ENCODE peak calls at places on chromosomes 5 and 9, in five cellular contexts. One of them, this sample, is unnamed. For H3K36me3, the result is how much of the 10 kb centered on the place peaks cover.

GRCh38 chr5:157740211-157740610 is 3.3 kb upstream of the LSM11 start:
- DNase-seq in CD8-positive, alpha-beta memory T cell: no peak
- DNase-seq in mesenchymal stem cell: peak
- DNase-seq in BJ: no peak
- DNase-seq in DND-41: no peak
- DNase-seq in this sample: no peak

GRCh38 chr5:133749331-133749985 is 137.1 kb upstream of the FSTL4 start:
- DNase-seq in BJ: no peak
- DNase-seq in CD8-positive, alpha-beta memory T cell: no peak
- DNase-seq in mesenchymal stem cell: no peak
- DNase-seq in DND-41: no peak
- DNase-seq in this sample: no peak

GRCh38 chr9:976258-976804 is at the start of gene DMRT3:
- DNase-seq in mesenchymal stem cell: no peak
- DNase-seq in DND-41: no peak
- DNase-seq in CD8-positive, alpha-beta memory T cell: no peak
- DNase-seq in BJ: no peak
- DNase-seq in this sample: no peak

GRCh38 chr9:115913666-115914065 is 239.9 kb upstream of the PAPPA start:
- DNase-seq in mesenchymal stem cell: peak
- DNase-seq in CD8-positive, alpha-beta memory T cell: no peak
- DNase-seq in DND-41: no peak
- DNase-seq in BJ: no peak
- DNase-seq in this sample: no peak

GRCh38 chr5:33379757-33380156 is 61.0 kb upstream of the TARS1 start:
- DNase-seq in mesenchymal stem cell: peak
- DNase-seq in DND-41: no peak
- DNase-seq in CD8-positive, alpha-beta memory T cell: no peak
- DNase-seq in BJ: no peak
- DNase-seq in this sample: no peak

GRCh38 chr5:93899026-93899600 is 157.7 kb upstream of the POU5F2 start:
- DNase-seq in CD8-positive, alpha-beta memory T cell: no peak
- DNase-seq in DND-41: no peak
- DNase-seq in BJ: no peak
- DNase-seq in mesenchymal stem cell: no peak
- DNase-seq in this sample: no peak

GRCh38 chr9:73146113-73146815 is 5.4 kb upstream of the ANXA1 start:
- DNase-seq in CD8-positive, alpha-beta memory T cell: no peak
- DNase-seq in DND-41: no peak
- DNase-seq in mesenchymal stem cell: no peak
- DNase-seq in BJ: no peak
- DNase-seq in this sample: no peak

GRCh38 chr5:133995903-133996563 is 8.7 kb downstream of the VDAC1 start:
- DNase-seq in mesenchymal stem cell: no peak
- DNase-seq in BJ: no peak
- DNase-seq in CD8-positive, alpha-beta memory T cell: no peak
- DNase-seq in DND-41: no peak
- DNase-seq in this sample: no peak

GRCh38 chr5:8840237-8840636 is 705.6 kb downstream of the SEMA5A start:
- DNase-seq in DND-41: no peak
- DNase-seq in mesenchymal stem cell: no peak
- DNase-seq in CD8-positive, alpha-beta memory T cell: no peak
- DNase-seq in BJ: no peak
- DNase-seq in this sample: no peak

GRCh38 chr5:172002840-172003512 is 3.5 kb downstream of the FBXW11 start:
- DNase-seq in CD8-positive, alpha-beta memory T cell: no peak
- DNase-seq in DND-41: no peak
- DNase-seq in mesenchymal stem cell: no peak
- DNase-seq in BJ: no peak
- DNase-seq in this sample: no peak

GRCh38 chr9:112554516-112554915 is 67.9 kb downstream of the KIAA1958 start:
- DNase-seq in DND-41: no peak
- DNase-seq in CD8-positive, alpha-beta memory T cell: no peak
- DNase-seq in mesenchymal stem cell: peak
- DNase-seq in BJ: no peak
- DNase-seq in this sample: no peak

GRCh38 chr5:77087484-77088291 is 603 bp upstream of the ZBED3 start:
- DNase-seq in mesenchymal stem cell: no peak
- DNase-seq in CD8-positive, alpha-beta memory T cell: no peak
- DNase-seq in DND-41: peak
- DNase-seq in BJ: no peak
- DNase-seq in this sample: no peak

GRCh38 chr9:35042081-35042604 is 30.3 kb downstream of the VCP start:
- DNase-seq in DND-41: no peak
- DNase-seq in BJ: no peak
- DNase-seq in mesenchymal stem cell: peak
- DNase-seq in CD8-positive, alpha-beta memory T cell: no peak
- DNase-seq in this sample: no peak

GRCh38 chr9:26131891-26132290 is 453.6 kb upstream of the TUSC1 start:
- DNase-seq in BJ: no peak
- DNase-seq in CD8-positive, alpha-beta memory T cell: no peak
- DNase-seq in DND-41: no peak
- DNase-seq in mesenchymal stem cell: peak
- DNase-seq in this sample: no peak

GRCh38 chr9:101176384-101176783 is 147.9 kb downstream of the PLPPR1 start:
- DNase-seq in DND-41: no peak
- DNase-seq in mesenchymal stem cell: no peak
- DNase-seq in BJ: no peak
- DNase-seq in CD8-positive, alpha-beta memory T cell: no peak
- DNase-seq in this sample: no peak

GRCh38 chr9:68493953-68494541 is 46.6 kb downstream of the TMEM252 start:
- DNase-seq in DND-41: no peak
- DNase-seq in BJ: no peak
- DNase-seq in CD8-positive, alpha-beta memory T cell: no peak
- DNase-seq in mesenchymal stem cell: peak
- DNase-seq in this sample: no peak

GRCh38 chr5:170393235-170393634 is 4.1 kb upstream of the KCNMB1 start:
- DNase-seq in mesenchymal stem cell: peak
- DNase-seq in CD8-positive, alpha-beta memory T cell: no peak
- DNase-seq in BJ: no peak
- DNase-seq in DND-41: no peak
- DNase-seq in this sample: peak

GRCh38 chr5:177527595-177527994 is 10.8 kb upstream of the DDX41 start:
- DNase-seq in mesenchymal stem cell: no peak
- DNase-seq in BJ: no peak
- DNase-seq in DND-41: no peak
- DNase-seq in CD8-positive, alpha-beta memory T cell: peak
- DNase-seq in this sample: no peak

GRCh38 chr5:146447734-146448380 is 724 bp downstream of the TCERG1 start:
- DNase-seq in mesenchymal stem cell: peak
- DNase-seq in CD8-positive, alpha-beta memory T cell: no peak
- DNase-seq in DND-41: peak
- DNase-seq in BJ: no peak
- DNase-seq in this sample: peak

GRCh38 chr5:6636293-6636692 is 3.1 kb downstream of the SRD5A1 start:
- DNase-seq in CD8-positive, alpha-beta memory T cell: no peak
- DNase-seq in mesenchymal stem cell: no peak
- DNase-seq in BJ: no peak
- DNase-seq in DND-41: no peak
- DNase-seq in this sample: no peak

GRCh38 chr5:33929925-33930690 is 6.1 kb upstream of the RXFP3 start:
- DNase-seq in BJ: peak
- DNase-seq in CD8-positive, alpha-beta memory T cell: no peak
- DNase-seq in mesenchymal stem cell: no peak
- DNase-seq in DND-41: no peak
- DNase-seq in this sample: no peak

GRCh38 chr5:14829396-14829795 is 42.2 kb downstream of the ANKH start:
- DNase-seq in DND-41: no peak
- DNase-seq in BJ: no peak
- DNase-seq in CD8-positive, alpha-beta memory T cell: no peak
- DNase-seq in mesenchymal stem cell: no peak
- DNase-seq in this sample: no peak

GRCh38 chr5:76081811-76082783 is 1.1 kb upstream of the SV2C start:
- DNase-seq in BJ: no peak
- DNase-seq in mesenchymal stem cell: no peak
- DNase-seq in CD8-positive, alpha-beta memory T cell: no peak
- DNase-seq in DND-41: no peak
- DNase-seq in this sample: no peak

GRCh38 chr5:88770290-88771257 is 112.4 kb downstream of the MEF2C start:
- DNase-seq in BJ: no peak
- DNase-seq in DND-41: no peak
- DNase-seq in CD8-positive, alpha-beta memory T cell: no peak
- DNase-seq in mesenchymal stem cell: no peak
- DNase-seq in this sample: no peak

GRCh38 chr5:22465177-22465576 is 388.0 kb downstream of the CDH12 start:
- DNase-seq in mesenchymal stem cell: no peak
- DNase-seq in DND-41: no peak
- DNase-seq in CD8-positive, alpha-beta memory T cell: no peak
- DNase-seq in BJ: no peak
- DNase-seq in this sample: no peak
- H3K36me3 ChIP-seq in mesenchymal stem cell: under half
- H3K36me3 ChIP-seq in DND-41: under half
- H3K36me3 ChIP-seq in CD8-positive, alpha-beta memory T cell: under half
- H3K36me3 ChIP-seq in BJ: under half
- H3K36me3 ChIP-seq in this sample: under half

GRCh38 chr9:92663126-92663525 is 6.8 kb downstream of the IPPK start:
- DNase-seq in mesenchymal stem cell: no peak
- DNase-seq in DND-41: no peak
- DNase-seq in CD8-positive, alpha-beta memory T cell: no peak
- DNase-seq in BJ: no peak
- DNase-seq in this sample: no peak
- H3K36me3 ChIP-seq in mesenchymal stem cell: under half
- H3K36me3 ChIP-seq in DND-41: under half
- H3K36me3 ChIP-seq in CD8-positive, alpha-beta memory T cell: under half
- H3K36me3 ChIP-seq in BJ: under half
- H3K36me3 ChIP-seq in this sample: under half

GRCh38 chr5:150034677-150035076 is 34.1 kb downstream of the HMGXB3 start:
- DNase-seq in BJ: peak
- DNase-seq in CD8-positive, alpha-beta memory T cell: no peak
- DNase-seq in mesenchymal stem cell: peak
- DNase-seq in DND-41: no peak
- DNase-seq in this sample: no peak

GRCh38 chr5:150036513-150036912 is 36.0 kb downstream of the HMGXB3 start:
- DNase-seq in BJ: peak
- DNase-seq in DND-41: no peak
- DNase-seq in CD8-positive, alpha-beta memory T cell: no peak
- DNase-seq in mesenchymal stem cell: peak
- DNase-seq in this sample: no peak

GRCh38 chr5:150038547-150038946 is 38.0 kb downstream of the HMGXB3 start:
- DNase-seq in mesenchymal stem cell: no peak
- DNase-seq in CD8-positive, alpha-beta memory T cell: no peak
- DNase-seq in BJ: no peak
- DNase-seq in DND-41: no peak
- DNase-seq in this sample: no peak

GRCh38 chr5:150033334-150033733 is 32.8 kb downstream of the HMGXB3 start:
- DNase-seq in DND-41: no peak
- DNase-seq in mesenchymal stem cell: no peak
- DNase-seq in CD8-positive, alpha-beta memory T cell: no peak
- DNase-seq in BJ: no peak
- DNase-seq in this sample: no peak

DNA sequence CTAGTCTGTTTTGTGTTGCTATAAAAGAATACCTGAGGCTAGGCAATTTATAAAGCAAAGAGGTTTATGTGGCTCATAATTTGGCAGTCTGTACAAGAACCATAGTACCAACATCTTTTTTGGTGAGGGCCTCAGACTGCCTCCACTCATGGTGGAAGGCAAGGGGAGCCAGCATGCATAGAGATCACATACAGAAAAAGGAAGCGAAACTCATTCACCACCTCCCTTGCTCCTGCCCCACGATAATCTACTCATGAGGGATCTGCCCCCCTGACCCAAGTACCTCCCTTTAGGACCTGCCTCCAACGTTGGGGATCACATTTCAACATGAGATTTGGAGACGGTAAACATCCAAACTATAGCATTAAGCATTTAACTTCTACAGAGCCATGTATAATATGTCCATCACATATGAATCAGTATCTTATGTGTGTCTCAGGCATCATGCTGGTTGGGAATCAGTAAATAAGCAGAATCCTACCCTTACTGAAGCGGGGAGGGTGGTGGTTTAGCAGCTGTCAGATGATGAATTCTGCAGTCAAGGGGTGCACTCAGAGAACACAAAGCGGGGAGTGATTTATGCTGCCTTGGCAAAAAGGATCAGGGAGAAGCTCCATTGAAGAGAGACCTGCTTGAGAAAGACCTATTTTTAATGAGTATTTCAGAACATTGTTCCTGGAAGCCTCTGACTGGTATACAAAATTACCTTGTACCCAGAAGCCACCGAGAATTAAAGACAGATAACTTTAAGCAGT is 34.8 kb downstream of the HMGXB3 start:
- DNase-seq in CD8-positive, alpha-beta memory T cell: no peak
- DNase-seq in mesenchymal stem cell: no peak
- DNase-seq in BJ: no peak
- DNase-seq in DND-41: no peak
- DNase-seq in this sample: no peak
- H3K36me3 ChIP-seq in CD8-positive, alpha-beta memory T cell: half or more
- H3K36me3 ChIP-seq in mesenchymal stem cell: half or more
- H3K36me3 ChIP-seq in BJ: under half
- H3K36me3 ChIP-seq in DND-41: half or more
- H3K36me3 ChIP-seq in this sample: half or more

DNA sequence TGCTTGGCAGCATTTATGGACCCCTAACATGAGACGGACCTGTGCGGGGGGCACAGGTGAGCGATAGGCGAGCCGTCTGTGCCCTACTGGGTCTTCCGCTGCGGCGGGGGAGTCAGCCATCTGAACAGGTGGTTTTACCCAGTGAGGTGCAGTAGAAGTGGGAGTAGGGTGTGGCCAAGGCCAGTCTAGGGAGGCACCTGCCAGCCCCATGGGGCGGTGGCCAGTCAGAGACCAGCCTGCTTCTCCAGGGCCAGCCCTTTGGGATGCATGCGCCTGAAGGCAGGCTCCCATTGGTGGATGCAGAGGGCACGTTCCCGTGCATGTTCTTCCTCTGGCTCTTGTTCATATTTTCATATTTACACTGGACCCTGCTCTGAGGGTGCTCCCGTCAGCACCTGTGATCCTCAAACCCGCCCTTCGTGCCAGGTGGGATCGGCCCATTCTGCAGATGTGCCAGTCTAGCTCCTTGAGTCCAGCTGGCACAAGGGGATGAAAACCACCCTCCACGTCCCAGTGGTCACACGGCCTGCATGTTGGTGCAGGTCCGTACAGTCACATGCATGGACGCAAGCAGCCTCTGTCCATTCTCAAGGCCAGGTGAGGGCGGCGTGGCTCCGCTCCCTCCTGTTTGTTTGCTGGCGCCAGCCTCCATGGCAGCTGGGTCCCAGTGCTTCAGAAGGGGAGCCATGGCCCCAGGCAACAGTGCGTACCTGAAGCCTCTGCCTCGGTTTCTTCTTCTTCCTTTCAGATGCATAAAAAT is 9.0 kb downstream of the COL5A1 start:
- DNase-seq in BJ: no peak
- DNase-seq in CD8-positive, alpha-beta memory T cell: no peak
- DNase-seq in mesenchymal stem cell: no peak
- DNase-seq in DND-41: no peak
- DNase-seq in this sample: no peak
- H3K36me3 ChIP-seq in BJ: under half
- H3K36me3 ChIP-seq in CD8-positive, alpha-beta memory T cell: under half
- H3K36me3 ChIP-seq in mesenchymal stem cell: under half
- H3K36me3 ChIP-seq in DND-41: under half
- H3K36me3 ChIP-seq in this sample: under half

GRCh38 chr5:72892846-72893245 is 63.0 kb upstream of the FCHO2 start:
- DNase-seq in BJ: no peak
- DNase-seq in DND-41: no peak
- DNase-seq in CD8-positive, alpha-beta memory T cell: no peak
- DNase-seq in mesenchymal stem cell: no peak
- DNase-seq in this sample: no peak

GRCh38 chr5:72895758-72896157 is 60.1 kb upstream of the FCHO2 start:
- DNase-seq in BJ: no peak
- DNase-seq in mesenchymal stem cell: peak
- DNase-seq in DND-41: no peak
- DNase-seq in CD8-positive, alpha-beta memory T cell: no peak
- DNase-seq in this sample: no peak
- H3K36me3 ChIP-seq in BJ: under half
- H3K36me3 ChIP-seq in mesenchymal stem cell: half or more
- H3K36me3 ChIP-seq in DND-41: half or more
- H3K36me3 ChIP-seq in CD8-positive, alpha-beta memory T cell: under half
- H3K36me3 ChIP-seq in this sample: half or more

GRCh38 chr5:83485842-83486241 is 14.3 kb downstream of the VCAN start:
- DNase-seq in mesenchymal stem cell: no peak
- DNase-seq in BJ: no peak
- DNase-seq in DND-41: no peak
- DNase-seq in CD8-positive, alpha-beta memory T cell: no peak
- DNase-seq in this sample: no peak
- H3K36me3 ChIP-seq in mesenchymal stem cell: half or more
- H3K36me3 ChIP-seq in BJ: under half
- H3K36me3 ChIP-seq in DND-41: under half
- H3K36me3 ChIP-seq in CD8-positive, alpha-beta memory T cell: under half
- H3K36me3 ChIP-seq in this sample: under half